ENCODE peak calls at places on chromosomes 7 and 10, in six cellular contexts. One of them, this sample, is unnamed.

GRCh38 chr7:128923411-128923800 is 12.9 kb upstream of the KCP start:
- DNase-seq in M059J: no peak
- DNase-seq in astrocyte of the spinal cord: no peak
- DNase-seq in colonic mucosa: no peak
- DNase-seq in T follicular helper cell: no peak
- DNase-seq in GM04503: no peak
- DNase-seq in this sample: no peak

GRCh38 chr10:101322266-101323151 is 31.5 kb upstream of the BTRC start:
- DNase-seq in M059J: no peak
- DNase-seq in astrocyte of the spinal cord: no peak
- DNase-seq in colonic mucosa: no peak
- DNase-seq in T follicular helper cell: no peak
- DNase-seq in GM04503: no peak
- DNase-seq in this sample: no peak

GRCh38 chr10:61970182-61971015 is 68.9 kb downstream of the ARID5B start:
- DNase-seq in M059J: peak
- DNase-seq in astrocyte of the spinal cord: peak
- DNase-seq in colonic mucosa: no peak
- DNase-seq in T follicular helper cell: no peak
- DNase-seq in GM04503: no peak
- DNase-seq in this sample: peak

GRCh38 chr7:129790136-129790535 is 162.6 kb downstream of the UBE2H start:
- DNase-seq in M059J: no peak
- DNase-seq in astrocyte of the spinal cord: no peak
- DNase-seq in colonic mucosa: no peak
- DNase-seq in T follicular helper cell: no peak
- DNase-seq in GM04503: no peak
- DNase-seq in this sample: no peak

GRCh38 chr10:75542084-75542483 is 110.7 kb downstream of the LRMDA start:
- DNase-seq in M059J: no peak
- DNase-seq in astrocyte of the spinal cord: no peak
- DNase-seq in colonic mucosa: no peak
- DNase-seq in T follicular helper cell: no peak
- DNase-seq in GM04503: no peak
- DNase-seq in this sample: no peak

GRCh38 chr10:87867453-87867852 is 4.0 kb downstream of the PTEN start:
- DNase-seq in M059J: no peak
- DNase-seq in astrocyte of the spinal cord: peak
- DNase-seq in colonic mucosa: no peak
- DNase-seq in T follicular helper cell: no peak
- DNase-seq in GM04503: no peak
- DNase-seq in this sample: no peak

GRCh38 chr10:125419831-125420230 is 259.5 kb upstream of the CTBP2 start:
- DNase-seq in M059J: no peak
- DNase-seq in astrocyte of the spinal cord: no peak
- DNase-seq in colonic mucosa: no peak
- DNase-seq in T follicular helper cell: no peak
- DNase-seq in GM04503: no peak
- DNase-seq in this sample: no peak

GRCh38 chr7:112084506-112084905 is 121.7 kb downstream of the DOCK4 start:
- DNase-seq in M059J: no peak
- DNase-seq in astrocyte of the spinal cord: peak
- DNase-seq in colonic mucosa: no peak
- DNase-seq in T follicular helper cell: no peak
- DNase-seq in GM04503: no peak
- DNase-seq in this sample: no peak

GRCh38 chr10:68153473-68154210 is 44.4 kb downstream of the MYPN start:
- DNase-seq in M059J: peak
- DNase-seq in astrocyte of the spinal cord: peak
- DNase-seq in colonic mucosa: peak
- DNase-seq in T follicular helper cell: no peak
- DNase-seq in GM04503: peak
- DNase-seq in this sample: no peak

GRCh38 chr10:126133906-126134703 is 237.7 kb downstream of the FANK1 start:
- DNase-seq in M059J: peak
- DNase-seq in astrocyte of the spinal cord: peak
- DNase-seq in colonic mucosa: no peak
- DNase-seq in T follicular helper cell: no peak
- DNase-seq in GM04503: peak
- DNase-seq in this sample: no peak

GRCh38 chr10:71752391-71753090 is 20.8 kb downstream of the VSIR start:
- DNase-seq in M059J: no peak
- DNase-seq in astrocyte of the spinal cord: no peak
- DNase-seq in colonic mucosa: no peak
- DNase-seq in T follicular helper cell: no peak
- DNase-seq in GM04503: no peak
- DNase-seq in this sample: no peak

GRCh38 chr7:39621261-39621660 is 2.1 kb upstream of the RALA start:
- DNase-seq in M059J: peak
- DNase-seq in astrocyte of the spinal cord: peak
- DNase-seq in colonic mucosa: no peak
- DNase-seq in T follicular helper cell: no peak
- DNase-seq in GM04503: peak
- DNase-seq in this sample: no peak

GRCh38 chr10:90435296-90435695 is 422.5 kb downstream of the HTR7 start:
- DNase-seq in M059J: peak
- DNase-seq in astrocyte of the spinal cord: no peak
- DNase-seq in colonic mucosa: no peak
- DNase-seq in T follicular helper cell: no peak
- DNase-seq in GM04503: no peak
- DNase-seq in this sample: no peak

GRCh38 chr10:4312046-4312835 is 513.8 kb upstream of the AKR1E2 start:
- DNase-seq in M059J: peak
- DNase-seq in astrocyte of the spinal cord: peak
- DNase-seq in colonic mucosa: no peak
- DNase-seq in T follicular helper cell: no peak
- DNase-seq in GM04503: no peak
- DNase-seq in this sample: no peak

GRCh38 chr10:8158439-8159071 is 104.1 kb downstream of the GATA3 start:
- DNase-seq in M059J: peak
- DNase-seq in astrocyte of the spinal cord: peak
- DNase-seq in colonic mucosa: no peak
- DNase-seq in T follicular helper cell: no peak
- DNase-seq in GM04503: no peak
- DNase-seq in this sample: no peak

GRCh38 chr10:106559442-106559841 is 605.1 kb downstream of the SORCS1 start:
- DNase-seq in M059J: peak
- DNase-seq in astrocyte of the spinal cord: peak
- DNase-seq in colonic mucosa: no peak
- DNase-seq in T follicular helper cell: no peak
- DNase-seq in GM04503: no peak
- DNase-seq in this sample: no peak

GRCh38 chr7:50560865-50561351 is 4.3 kb downstream of the DDC start:
- DNase-seq in M059J: no peak
- DNase-seq in astrocyte of the spinal cord: no peak
- DNase-seq in colonic mucosa: no peak
- DNase-seq in T follicular helper cell: no peak
- DNase-seq in GM04503: no peak
- DNase-seq in this sample: peak

GRCh38 chr10:24383681-24384106 is 174.8 kb downstream of the KIAA1217 start:
- DNase-seq in M059J: peak
- DNase-seq in astrocyte of the spinal cord: peak
- DNase-seq in colonic mucosa: peak
- DNase-seq in T follicular helper cell: no peak
- DNase-seq in GM04503: peak
- DNase-seq in this sample: no peak

GRCh38 chr7:492714-493065 is 27.0 kb downstream of the PDGFA start:
- DNase-seq in M059J: no peak
- DNase-seq in astrocyte of the spinal cord: no peak
- DNase-seq in colonic mucosa: no peak
- DNase-seq in T follicular helper cell: no peak
- DNase-seq in GM04503: no peak
- DNase-seq in this sample: no peak

GRCh38 chr10:5813091-5813340 is 218 bp downstream of the GDI2 start:
- DNase-seq in M059J: no peak
- DNase-seq in astrocyte of the spinal cord: no peak
- DNase-seq in colonic mucosa: no peak
- DNase-seq in T follicular helper cell: no peak
- DNase-seq in GM04503: no peak
- DNase-seq in this sample: no peak

GRCh38 chr10:13708256-13708990 is 121.7 kb downstream of the PRPF18 start:
- DNase-seq in M059J: peak
- DNase-seq in astrocyte of the spinal cord: peak
- DNase-seq in colonic mucosa: no peak
- DNase-seq in T follicular helper cell: no peak
- DNase-seq in GM04503: no peak
- DNase-seq in this sample: no peak

GRCh38 chr7:47401571-47402570 is 180.0 kb downstream of the TNS3 start:
- DNase-seq in M059J: no peak
- DNase-seq in astrocyte of the spinal cord: no peak
- DNase-seq in colonic mucosa: no peak
- DNase-seq in T follicular helper cell: no peak
- DNase-seq in GM04503: no peak
- DNase-seq in this sample: no peak

GRCh38 chr10:16832351-16833080 is 15.3 kb upstream of the RSU1 start:
- DNase-seq in M059J: peak
- DNase-seq in astrocyte of the spinal cord: peak
- DNase-seq in colonic mucosa: peak
- DNase-seq in T follicular helper cell: no peak
- DNase-seq in GM04503: peak
- DNase-seq in this sample: no peak

GRCh38 chr7:83970081-83970480 is 224.5 kb downstream of the SEMA3A start:
- DNase-seq in M059J: no peak
- DNase-seq in astrocyte of the spinal cord: no peak
- DNase-seq in colonic mucosa: no peak
- DNase-seq in T follicular helper cell: no peak
- DNase-seq in GM04503: no peak
- DNase-seq in this sample: no peak

GRCh38 chr10:17348111-17349008 is 106.0 kb downstream of the ST8SIA6 start:
- DNase-seq in M059J: peak
- DNase-seq in astrocyte of the spinal cord: peak
- DNase-seq in colonic mucosa: no peak
- DNase-seq in T follicular helper cell: no peak
- DNase-seq in GM04503: peak
- DNase-seq in this sample: no peak

GRCh38 chr10:99975942-99976809 is 33.6 kb downstream of the DNMBP start:
- DNase-seq in M059J: peak
- DNase-seq in astrocyte of the spinal cord: peak
- DNase-seq in colonic mucosa: no peak
- DNase-seq in T follicular helper cell: no peak
- DNase-seq in GM04503: no peak
- DNase-seq in this sample: no peak

GRCh38 chr10:35585903-35586535 is 19.1 kb upstream of the GJD4 start:
- DNase-seq in M059J: no peak
- DNase-seq in astrocyte of the spinal cord: no peak
- DNase-seq in colonic mucosa: peak
- DNase-seq in T follicular helper cell: no peak
- DNase-seq in GM04503: no peak
- DNase-seq in this sample: no peak

GRCh38 chr10:121624778-121625330 is 26.6 kb upstream of the FGFR2 start:
- DNase-seq in M059J: no peak
- DNase-seq in astrocyte of the spinal cord: no peak
- DNase-seq in colonic mucosa: no peak
- DNase-seq in T follicular helper cell: no peak
- DNase-seq in GM04503: no peak
- DNase-seq in this sample: no peak

GRCh38 chr10:98425511-98426352 is 10.8 kb upstream of the PYROXD2 start:
- DNase-seq in M059J: peak
- DNase-seq in astrocyte of the spinal cord: peak
- DNase-seq in colonic mucosa: peak
- DNase-seq in T follicular helper cell: no peak
- DNase-seq in GM04503: no peak
- DNase-seq in this sample: no peak

GRCh38 chr10:71007516-71007915 is 119.2 kb upstream of the PCBD1 start:
- DNase-seq in M059J: no peak
- DNase-seq in astrocyte of the spinal cord: no peak
- DNase-seq in colonic mucosa: no peak
- DNase-seq in T follicular helper cell: no peak
- DNase-seq in GM04503: no peak
- DNase-seq in this sample: no peak

GRCh38 chr7:29955799-29956476 is 33.7 kb downstream of the SCRN1 start:
- DNase-seq in M059J: no peak
- DNase-seq in astrocyte of the spinal cord: no peak
- DNase-seq in colonic mucosa: no peak
- DNase-seq in T follicular helper cell: no peak
- DNase-seq in GM04503: no peak
- DNase-seq in this sample: no peak

GRCh38 chr10:73998623-73999622 is 1.0 kb downstream of the VCL start:
- DNase-seq in M059J: peak
- DNase-seq in astrocyte of the spinal cord: peak
- DNase-seq in colonic mucosa: peak
- DNase-seq in T follicular helper cell: no peak
- DNase-seq in GM04503: peak
- DNase-seq in this sample: no peak

GRCh38 chr7:16416289-16417282 is 4.8 kb downstream of the CRPPA start:
- DNase-seq in M059J: peak
- DNase-seq in astrocyte of the spinal cord: peak
- DNase-seq in colonic mucosa: no peak
- DNase-seq in T follicular helper cell: no peak
- DNase-seq in GM04503: peak
- DNase-seq in this sample: no peak